ENCODE peak calls at places on chromosome 2, in nine cellular contexts. S, M, X, O, E, G, P, F and J are unnamed samples.

GRCh38 chr2:48589170-48589767 is 28.4 kb upstream of the GTF2A1L start:
- DNase-seq in S (peak; percentile 25), M (no peak), X (peak; percentile 4), O (no peak), E (peak; percentile 43), G (peak; percentile 56), P (peak; percentile 44), F (peak; percentile 18), J (peak; percentile 54)

GRCh38 chr2:168632733-168633132 is 169.7 kb upstream of the NOSTRIN start:
- DNase-seq in S (no peak), M (no peak), X (no peak), O (no peak), E (no peak), G (peak; percentile 85), P (no peak), F (peak; percentile 39), J (no peak)

GRCh38 chr2:105176429-105176828 is 65.1 kb upstream of the GPR45 start:
- DNase-seq in S (no peak), M (no peak), X (no peak), O (no peak), E (no peak), G (no peak), P (no peak), F (no peak), J (peak; percentile 35)

GRCh38 chr2:9127316-9127715 is 79.3 kb upstream of the ASAP2 start:
- DNase-seq in S (no peak), M (no peak), X (no peak), O (no peak), E (no peak), G (no peak), P (no peak), F (no peak), J (no peak)

GRCh38 chr2:120208381-120209353 is 14.5 kb downstream of the TMEM185B start:
- DNase-seq in S (peak; percentile 10), M (no peak), X (no peak), O (no peak), E (no peak), G (no peak), P (no peak), F (no peak), J (no peak)

GRCh38 chr2:178796079-178796677 is 11.0 kb downstream of the TTN start:
- DNase-seq in S (peak; percentile 46), M (peak; percentile 9), X (peak; percentile 11), O (no peak), E (peak; percentile 30), G (peak; percentile 48), P (peak; percentile 10), F (no peak), J (no peak)

GRCh38 chr2:223560704-223561435 is 41.3 kb downstream of the SCG2 start:
- DNase-seq in S (no peak), M (no peak), X (peak; percentile 85), O (no peak), E (peak; percentile 33), G (peak; percentile 41), P (peak; percentile 33), F (no peak), J (peak; percentile 78)

GRCh38 chr2:102159295-102159694 is 16.7 kb downstream of the IL1R1 start:
- DNase-seq in S (no peak), M (no peak), X (no peak), O (no peak), E (peak; percentile 18), G (peak; percentile 59), P (no peak), F (no peak), J (no peak)

GRCh38 chr2:161020437-161020836 is 139.8 kb upstream of the TANK start:
- DNase-seq in S (no peak), M (no peak), X (no peak), O (no peak), E (no peak), G (no peak), P (no peak), F (no peak), J (no peak)